ENCODE peak calls at places on chromosomes 1 and 21, in four cellular contexts. Y, U, T and F are unnamed samples.

GRCh38 chr1:12113433-12114339 is 50.6 kb downstream of the TNFRSF8 start:
- DNase-seq in Y (no peak), U (no peak), T (no peak), F (no peak)

GRCh38 chr1:46218443-46218842 is 15.3 kb downstream of the LURAP1 start:
- DNase-seq in Y (no peak), U (no peak), T (no peak), F (no peak)

GRCh38 chr1:151574575-151575529 is 34.7 kb downstream of the TUFT1 start:
- DNase-seq in Y (peak), U (no peak), T (peak), F (no peak)

GRCh38 chr1:85576642-85577420 is 3.7 kb upstream of the CCN1 start:
- DNase-seq in Y (peak), U (no peak), T (peak), F (peak)

GRCh38 chr1:58968360-58968952 is 184.6 kb upstream of the JUN start:
- DNase-seq in Y (peak), U (no peak), T (no peak), F (no peak)

GRCh38 chr1:201551877-201552731 is 13.2 kb downstream of the NAV1 start:
- DNase-seq in Y (no peak), U (no peak), T (peak), F (no peak)

GRCh38 chr1:198867182-198867581 is 228.3 kb downstream of the PTPRC start:
- DNase-seq in Y (no peak), U (no peak), T (no peak), F (no peak)

GRCh38 chr21:31554511-31555022 is 104.9 kb upstream of the SOD1 start:
- DNase-seq in Y (no peak), U (no peak), T (peak), F (no peak)

GRCh38 chr1:153649867-153650235 is 8.7 kb upstream of the SNAPIN start:
- DNase-seq in Y (no peak), U (no peak), T (no peak), F (no peak)

GRCh38 chr1:16606106-16606505 is 7.3 kb downstream of the NBPF1 start:
- DNase-seq in Y (no peak), U (no peak), T (no peak), F (no peak)

GRCh38 chr1:150621497-150622113 is 7.8 kb downstream of the ENSA start:
- DNase-seq in Y (no peak), U (no peak), T (no peak), F (peak)

GRCh38 chr1:160129966-160130365 is 14.4 kb downstream of the ATP1A2 start:
- DNase-seq in Y (no peak), U (no peak), T (no peak), F (no peak)

GRCh38 chr21:41970099-41970391 is 16.2 kb upstream of the C2CD2 start:
- DNase-seq in Y (no peak), U (no peak), T (no peak), F (no peak)

GRCh38 chr1:205424881-205425635 is 3.2 kb upstream of the LEMD1 start:
- DNase-seq in Y (no peak), U (no peak), T (no peak), F (no peak)

GRCh38 chr1:118812555-118812954 is 175.6 kb downstream of the TBX15 start:
- DNase-seq in Y (no peak), U (no peak), T (no peak), F (no peak)

GRCh38 chr21:43716376-43717165 is 2.4 kb upstream of the PDXK start:
- DNase-seq in Y (no peak), U (no peak), T (no peak), F (no peak)

GRCh38 chr1:100344774-100345173 is 7.5 kb upstream of the CDC14A start:
- DNase-seq in Y (no peak), U (no peak), T (no peak), F (no peak)

GRCh38 chr1:21764615-21765423 is 18.1 kb downstream of the USP48 start:
- DNase-seq in Y (no peak), U (no peak), T (no peak), F (no peak)

GRCh38 chr1:7842517-7842916 is 10.3 kb downstream of the UTS2 start:
- DNase-seq in Y (no peak), U (no peak), T (no peak), F (no peak)

GRCh38 chr1:27656157-27656893 is 15.7 kb downstream of the IFI6 start:
- DNase-seq in Y (no peak), U (peak), T (no peak), F (no peak)

GRCh38 chr1:31397360-31398095 is 15.5 kb upstream of the SERINC2 start:
- DNase-seq in Y (no peak), U (no peak), T (peak), F (no peak)

GRCh38 chr1:214445201-214445600 is 106.2 kb downstream of the PTPN14 start:
- DNase-seq in Y (no peak), U (no peak), T (no peak), F (no peak)

GRCh38 chr1:25065246-25066238 is 135.5 kb upstream of the RUNX3 start:
- DNase-seq in Y (peak), U (no peak), T (no peak), F (no peak)

GRCh38 chr1:241749041-241749798 is 97.1 kb downstream of the WDR64 start:
- DNase-seq in Y (no peak), U (no peak), T (no peak), F (no peak)

GRCh38 chr1:229272164-229273158 is 1.6 kb downstream of the RAB4A start:
- DNase-seq in Y (no peak), U (no peak), T (no peak), F (no peak)

GRCh38 chr21:35234725-35235124 is 185.6 kb upstream of the RUNX1 start:
- DNase-seq in Y (no peak), U (no peak), T (no peak), F (no peak)

GRCh38 chr1:42162181-42162580 is 2.4 kb downstream of the GUCA2A start:
- DNase-seq in Y (no peak), U (no peak), T (no peak), F (no peak)

GRCh38 chr1:84027368-84027767 is 28.4 kb upstream of the TTLL7 start:
- DNase-seq in Y (no peak), U (no peak), T (no peak), F (no peak)

GRCh38 chr1:199298825-199299224 is 660.0 kb downstream of the PTPRC start:
- DNase-seq in Y (no peak), U (no peak), T (no peak), F (no peak)

GRCh38 chr1:119968068-119968492 is 71.8 kb upstream of the ADAM30 start:
- DNase-seq in Y (peak), U (peak), T (peak), F (peak)

GRCh38 chr1:28401760-28402159 is 32.2 kb downstream of the PHACTR4 start:
- DNase-seq in Y (no peak), U (no peak), T (no peak), F (no peak)

GRCh38 chr1:19606817-19607706 is 37.0 kb upstream of the NBL1 start:
- DNase-seq in Y (no peak), U (no peak), T (no peak), F (no peak)

GRCh38 chr21:41684381-41685245 is 82.2 kb downstream of the RIPK4 start:
- DNase-seq in Y (no peak), U (no peak), T (no peak), F (peak)

GRCh38 chr1:223248787-223249175 is 105.7 kb upstream of the TLR5 start:
- DNase-seq in Y (no peak), U (no peak), T (no peak), F (no peak)

GRCh38 chr1:28936528-28936927 is 22.2 kb downstream of the EPB41 start:
- DNase-seq in Y (no peak), U (no peak), T (no peak), F (no peak)

GRCh38 chr1:218304281-218305039 is 19.4 kb downstream of the RRP15 start:
- DNase-seq in Y (peak), U (no peak), T (no peak), F (no peak)

GRCh38 chr21:33290441-33290840 is 24.3 kb downstream of the IL10RB start:
- DNase-seq in Y (no peak), U (no peak), T (no peak), F (no peak)

DNA sequence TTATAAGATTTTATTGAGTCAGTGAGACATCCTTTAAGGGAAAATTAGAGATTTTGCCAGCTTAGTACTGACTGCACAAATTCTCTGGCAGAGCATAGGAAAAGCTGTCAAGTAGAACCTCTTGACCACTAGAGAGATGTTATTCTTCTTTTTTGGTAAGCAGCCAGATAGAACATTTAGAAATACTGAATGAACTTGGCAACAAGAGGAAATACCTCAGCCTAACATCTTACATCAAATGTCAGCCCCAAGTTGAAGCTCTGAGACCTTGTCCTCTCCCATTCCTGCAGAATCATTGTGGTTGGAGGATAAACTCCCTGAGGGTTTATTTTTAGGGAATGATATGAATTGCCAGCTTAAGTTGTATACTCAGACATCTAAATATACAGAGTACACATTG is 53.4 kb downstream of the MIGA1 start:
- DNase-seq in Y (no peak), U (no peak), T (no peak), F (no peak)
- TF ChIP-seq FOSL1 in Y (no peak), U (no peak), T (no peak), F (no peak)

GRCh38 chr21:15928686-15929085 is 198.9 kb downstream of the USP25 start:
- DNase-seq in Y (no peak), U (no peak), T (no peak), F (no peak)
- TF ChIP-seq FOSL1 in Y (no peak), U (no peak), T (no peak), F (no peak)

GRCh38 chr21:36747114-36747814 is 48.3 kb downstream of the SIM2 start:
- DNase-seq in Y (peak), U (no peak), T (no peak), F (no peak)

GRCh38 chr21:36745459-36745858 is 46.5 kb downstream of the SIM2 start:
- DNase-seq in Y (no peak), U (no peak), T (no peak), F (no peak)

GRCh38 chr21:36749935-36750578 is 51.1 kb downstream of the SIM2 start:
- DNase-seq in Y (no peak), U (peak), T (no peak), F (no peak)

GRCh38 chr21:36750579-36750959 is 51.7 kb downstream of the SIM2 start:
- DNase-seq in Y (no peak), U (no peak), T (no peak), F (no peak)

DNA sequence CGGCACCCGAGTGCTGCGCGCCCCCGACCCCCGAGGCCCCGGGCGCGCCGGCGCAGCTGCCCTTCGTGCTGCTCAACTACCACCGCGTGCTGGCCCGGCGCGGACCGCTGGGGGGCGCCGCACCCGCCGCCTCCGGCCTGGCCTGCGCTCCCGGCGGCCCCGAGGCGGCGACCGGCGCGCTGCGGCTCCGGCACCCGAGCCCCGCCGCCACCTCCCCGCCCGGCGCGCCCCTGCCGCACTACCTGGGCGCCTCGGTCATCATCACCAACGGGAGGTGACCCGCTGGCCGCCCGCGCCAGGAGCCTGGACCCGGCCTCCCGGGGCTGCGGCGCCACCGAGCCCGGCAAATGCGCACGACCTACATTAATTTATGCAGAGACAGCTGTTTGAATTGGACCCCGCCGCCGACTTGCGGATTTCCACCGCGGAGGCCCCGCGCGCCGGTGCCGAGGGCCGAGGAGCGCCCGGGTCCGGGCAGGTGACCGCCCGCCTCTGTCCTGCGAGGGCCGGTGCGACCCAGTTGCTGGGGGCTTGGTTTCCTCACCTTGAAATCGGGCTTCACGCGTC is 49.0 kb downstream of the SIM2 start:
- DNase-seq in Y (peak), U (no peak), T (no peak), F (peak)
- TF ChIP-seq FOSL1 in Y (no peak), U (no peak), T (no peak), F (no peak)

DNA sequence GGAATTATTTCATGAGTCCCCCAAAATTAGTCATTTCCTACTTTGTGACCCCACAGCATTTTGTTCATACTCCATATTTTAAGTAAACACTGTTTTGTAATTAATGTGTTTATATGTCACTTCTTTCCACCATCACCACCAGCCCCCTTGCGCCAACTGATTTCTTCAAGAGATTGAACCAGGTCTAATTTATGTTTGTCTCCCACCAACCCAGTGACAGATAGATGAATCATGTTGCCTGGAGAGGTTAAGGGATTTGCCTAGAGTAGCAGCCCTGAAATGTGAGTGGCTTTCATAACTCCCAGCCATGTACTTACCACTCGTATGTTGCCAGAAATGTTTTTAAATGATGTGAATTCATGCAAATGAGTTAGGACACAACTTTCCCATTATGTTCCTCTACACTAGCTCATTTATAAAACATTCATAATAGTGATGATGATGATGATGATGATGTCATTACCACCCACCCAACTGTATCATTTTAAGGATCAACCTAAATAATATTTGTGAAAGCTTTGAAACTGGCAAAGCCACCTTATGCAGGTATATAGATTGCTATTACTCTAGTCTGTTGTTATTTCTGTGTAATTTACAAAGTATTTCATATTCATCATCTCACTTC is 86.9 kb downstream of the LRRC8D start:
- DNase-seq in Y (no peak), U (no peak), T (no peak), F (no peak)
- TF ChIP-seq FOSL1 in Y (peak), U (no peak), T (peak), F (no peak)

DNA sequence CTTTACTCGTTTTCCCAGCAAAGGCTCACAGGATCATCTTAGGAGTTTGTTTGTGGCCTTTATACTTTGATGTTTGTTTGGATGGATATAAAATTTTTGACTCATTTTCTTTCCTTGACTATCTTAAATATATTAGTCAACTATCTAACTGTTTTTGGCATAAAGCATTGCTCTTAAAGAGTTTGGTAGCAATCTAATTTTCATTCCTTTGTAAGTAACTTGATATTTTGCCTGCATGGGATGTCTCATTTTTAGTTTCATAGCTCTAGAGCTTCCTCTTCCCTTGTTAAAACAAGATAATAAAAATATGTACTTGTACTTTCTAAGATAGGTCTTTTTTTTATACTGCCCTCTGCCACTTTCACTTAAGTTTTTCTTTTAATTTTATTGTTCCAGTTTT is 161.9 kb downstream of the MAGI3 start:
- DNase-seq in Y (no peak), U (no peak), T (no peak), F (no peak)
- TF ChIP-seq FOSL1 in Y (no peak), U (no peak), T (no peak), F (no peak)

GRCh38 chr1:69263982-69264381 is 303.7 kb upstream of the LRRC7 start:
- DNase-seq in Y (no peak), U (no peak), T (no peak), F (no peak)
- TF ChIP-seq FOSL1 in Y (no peak), U (no peak), T (no peak), F (no peak)

GRCh38 chr1:94903318-94904009 is 23.4 kb downstream of the CNN3 start:
- DNase-seq in Y (no peak), U (no peak), T (no peak), F (no peak)
- TF ChIP-seq FOSL1 in Y (no peak), U (no peak), T (no peak), F (no peak)

GRCh38 chr1:87064309-87064708 is 149.9 kb downstream of the HS2ST1 start:
- DNase-seq in Y (no peak), U (no peak), T (no peak), F (no peak)
- TF ChIP-seq FOSL1 in Y (no peak), U (no peak), T (no peak), F (no peak)